ENCODE peak calls at places on chromosomes 12 and 14, in nine cellular contexts. N, V, Z, W, A, K, Q, I and C are unnamed samples.
A peak's percentile ranks its signal among the peaks of the same experiment; 100 is the strongest.

GRCh38 chr14:43706901-43707300 is 800.2 kb downstream of the FSCB start:
- DNase-seq in N (no peak), V (no peak), Z (no peak), W (no peak), A (peak; percentile 45), K (no peak), Q (no peak), I (peak; percentile 32), C (no peak)

GRCh38 chr14:26328766-26329165 is 269.1 kb downstream of the NOVA1 start:
- DNase-seq in N (peak; percentile 17), V (no peak), Z (no peak), W (no peak), A (no peak), K (no peak), Q (no peak), I (no peak), C (no peak)

GRCh38 chr14:91214306-91214705 is 30.2 kb downstream of the GPR68 start:
- DNase-seq in N (no peak), V (no peak), Z (no peak), W (no peak), A (no peak), K (no peak), Q (no peak), I (no peak), C (no peak)

GRCh38 chr12:75471928-75472865 is 8.4 kb upstream of the GLIPR1 start:
- DNase-seq in N (no peak), V (no peak), Z (no peak), W (no peak), A (no peak), K (no peak), Q (no peak), I (no peak), C (peak; percentile 72)

GRCh38 chr12:1130571-1130970 is 139.5 kb downstream of the ERC1 start:
- DNase-seq in N (no peak), V (no peak), Z (no peak), W (no peak), A (no peak), K (no peak), Q (no peak), I (no peak), C (no peak)

GRCh38 chr14:91059576-91060471 is 617 bp downstream of the RPS6KA5 start:
- DNase-seq in N (peak; percentile 82), V (peak; percentile 49), Z (peak; percentile 50), W (peak; percentile 1), A (no peak), K (peak; percentile 71), Q (peak; percentile 70), I (no peak), C (no peak)

GRCh38 chr12:94701711-94702110 is 51.4 kb upstream of the TMCC3 start:
- DNase-seq in N (no peak), V (no peak), Z (no peak), W (no peak), A (no peak), K (no peak), Q (no peak), I (no peak), C (no peak)

GRCh38 chr12:8554451-8555195 is 13.9 kb upstream of the CLEC4E start:
- DNase-seq in N (peak; percentile 22), V (no peak), Z (no peak), W (peak; percentile 50), A (peak; percentile 1), K (no peak), Q (no peak), I (peak; percentile 11), C (no peak)

GRCh38 chr12:71312767-71313375 is 126.7 kb upstream of the LGR5 start:
- DNase-seq in N (peak; percentile 16), V (no peak), Z (no peak), W (no peak), A (no peak), K (no peak), Q (no peak), I (peak; percentile 13), C (no peak)

GRCh38 chr12:78096909-78097597 is 266.4 kb downstream of the NAV3 start:
- DNase-seq in N (peak; percentile 42), V (no peak), Z (no peak), W (peak; percentile 33), A (peak; percentile 69), K (no peak), Q (no peak), I (peak; percentile 86), C (no peak)

GRCh38 chr14:31026076-31026394 is at the start of gene STRN3:
- DNase-seq in N (no peak), V (no peak), Z (no peak), W (no peak), A (no peak), K (no peak), Q (no peak), I (no peak), C (no peak)

GRCh38 chr12:127161466-127161865 is 1105.5 kb upstream of the TMEM132C start:
- DNase-seq in N (no peak), V (no peak), Z (no peak), W (no peak), A (no peak), K (no peak), Q (no peak), I (no peak), C (no peak)

GRCh38 chr12:109737631-109738030 is 24.0 kb downstream of the FAM222A start:
- DNase-seq in N (peak; percentile 55), V (no peak), Z (no peak), W (no peak), A (no peak), K (no peak), Q (peak; percentile 12), I (no peak), C (no peak)

GRCh38 chr14:30389901-30390394 is 169.0 kb upstream of the G2E3 start:
- DNase-seq in N (no peak), V (no peak), Z (no peak), W (no peak), A (no peak), K (no peak), Q (no peak), I (no peak), C (no peak)

GRCh38 chr12:114888928-114889327 is 205.0 kb upstream of the TBX3 start:
- DNase-seq in N (no peak), V (no peak), Z (no peak), W (no peak), A (no peak), K (no peak), Q (no peak), I (no peak), C (no peak)

GRCh38 chr12:11650279-11650696 is 814 bp downstream of the ETV6 start:
- DNase-seq in N (no peak), V (peak; percentile 26), Z (peak; percentile 11), W (peak; percentile 35), A (no peak), K (peak; percentile 23), Q (no peak), I (no peak), C (no peak)

DNA sequence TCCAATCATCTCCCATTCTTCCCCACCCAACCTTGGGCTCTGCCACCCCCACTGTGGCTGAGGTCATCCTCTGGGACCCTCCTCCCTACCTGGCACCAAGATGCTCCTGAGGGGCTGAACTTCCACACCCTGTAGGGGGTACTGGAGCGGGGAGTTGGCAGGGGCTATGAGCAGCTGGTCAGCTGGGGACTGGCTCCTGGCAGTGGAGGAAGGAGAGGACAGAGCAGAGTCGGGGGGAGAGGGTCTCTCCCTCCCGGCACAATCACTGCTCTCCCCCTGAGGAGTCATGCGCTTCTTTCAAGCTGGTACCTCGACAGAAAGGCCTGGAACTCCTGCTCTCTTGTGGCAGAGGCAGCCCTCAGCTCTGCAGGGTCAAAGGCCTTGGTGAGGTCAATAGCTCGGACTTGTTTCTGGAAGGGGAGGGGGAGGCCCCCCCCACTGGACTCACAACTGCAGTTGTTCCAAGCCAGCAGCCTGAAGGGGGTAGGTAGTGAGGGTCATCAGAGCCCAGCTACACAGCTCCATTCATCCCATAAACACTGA is 2.0 kb downstream of the B4GALNT1 start:
- DNase-seq in N (no peak), V (no peak), Z (no peak), W (no peak), A (no peak), K (no peak), Q (no peak), I (no peak), C (no peak)
- H3K4me3 ChIP-seq in N (no peak overlapping the region), V (no peak overlapping the region), Z (no peak overlapping the region), W (no peak overlapping the region), A (no peak overlapping the region), K (no peak overlapping the region), Q (no peak overlapping the region), I (no peak overlapping the region), C (no peak overlapping the region)

DNA sequence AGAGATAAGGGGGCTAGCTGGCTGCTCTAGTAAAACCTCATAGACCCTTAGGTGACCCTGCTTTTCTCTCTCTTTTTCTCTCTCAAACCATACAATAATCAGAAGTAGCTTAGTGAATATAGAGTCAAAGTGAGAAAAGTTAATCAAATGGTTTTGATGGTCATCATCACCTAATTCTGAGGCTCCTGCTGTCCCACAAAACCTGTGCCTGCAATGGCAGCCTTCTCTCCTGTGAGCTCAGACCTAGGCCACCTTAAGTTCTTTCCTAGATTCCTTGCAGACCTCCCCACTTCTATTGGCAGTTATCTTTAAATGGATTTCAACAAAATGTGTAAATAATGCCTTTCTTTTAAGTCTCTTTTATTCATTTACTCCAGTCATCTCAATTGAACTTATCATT is 1.5 kb upstream of the RPAP3 start:
- DNase-seq in N (no peak), V (no peak), Z (no peak), W (no peak), A (no peak), K (no peak), Q (no peak), I (no peak), C (no peak)
- H3K27ac ChIP-seq in N (no peak overlapping the region), V (no peak overlapping the region), Z (peak overlapping the region; percentile 68), W (no peak overlapping the region), A (no peak overlapping the region), K (no peak overlapping the region), Q (no peak overlapping the region), I (no peak overlapping the region), C (peak overlapping the region; percentile 90)

DNA sequence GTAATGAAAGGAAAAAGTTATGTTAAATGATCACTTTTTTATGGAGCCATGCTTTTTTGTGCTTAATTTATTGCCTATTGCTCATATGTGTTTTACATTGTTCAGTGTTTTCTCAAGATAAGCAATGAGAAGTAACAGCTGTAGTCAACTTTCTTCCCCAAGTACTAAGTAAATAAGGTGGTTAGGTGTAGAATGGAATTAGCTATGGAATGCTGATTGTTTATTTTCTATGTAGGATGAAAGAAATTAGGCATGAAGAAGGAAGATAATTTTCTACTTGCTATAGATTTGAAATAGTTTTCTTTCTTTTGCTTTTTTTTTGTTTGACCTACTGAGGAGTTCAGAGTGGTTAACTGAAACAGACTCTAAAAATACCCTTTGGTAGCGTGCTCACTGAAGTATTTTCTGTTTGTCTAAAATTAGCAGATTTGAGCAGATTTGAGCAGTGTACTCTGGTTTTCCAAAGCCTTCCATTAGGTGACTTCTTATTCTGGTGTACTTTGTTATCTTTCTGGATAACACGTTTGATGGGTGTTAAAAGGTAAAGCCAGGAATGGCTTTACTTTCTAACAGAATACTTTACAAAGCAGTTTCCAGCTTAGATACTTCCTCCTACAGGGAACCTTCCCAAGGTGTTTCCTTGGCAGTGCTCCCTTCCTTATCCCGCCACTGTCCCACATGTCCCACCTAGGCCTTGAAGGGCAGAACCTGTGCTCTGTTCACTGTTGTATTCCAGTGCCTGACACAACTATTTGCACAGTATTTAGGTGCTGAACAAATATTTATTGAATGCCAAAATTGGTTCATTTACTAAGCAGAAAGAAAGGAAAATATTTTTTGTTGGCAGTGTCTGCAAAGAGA is 56.0 kb downstream of the RASSF3 start:
- DNase-seq in N (no peak), V (no peak), Z (no peak), W (no peak), A (peak; percentile 54), K (no peak), Q (no peak), I (peak; percentile 49), C (no peak)
- H3K4me3 ChIP-seq in N (no peak overlapping the region), V (no peak overlapping the region), Z (peak overlapping the region; percentile 11), W (no peak overlapping the region), A (no peak overlapping the region), K (no peak overlapping the region), Q (no peak overlapping the region), I (no peak overlapping the region), C (no peak overlapping the region)

GRCh38 chr14:103519043-103519836 is 3.4 kb downstream of the CKB start:
- DNase-seq in N (peak; percentile 39), V (no peak), Z (no peak), W (no peak), A (no peak), K (no peak), Q (peak; percentile 75), I (peak; percentile 27), C (no peak)
- H3K27ac ChIP-seq in N (peak overlapping the region; percentile 90), V (no peak overlapping the region), Z (no peak overlapping the region), W (no peak overlapping the region), A (no peak overlapping the region), K (no peak overlapping the region), Q (peak overlapping the region; percentile 54), I (no peak overlapping the region), C (no peak overlapping the region)